ENCODE peak calls at places on chromosomes 5 and 9, in seven cellular contexts. N is IMR-90; H is CD4-positive, alpha-beta T cell; J is K562; W is MM.1S; L is endothelial cell of umbilical vein; E is aorta. B is an unnamed sample.

GRCh38 chr9:38713426-38713825 is 6.5 kb downstream of the FAM240B start:
- DNase-seq in N (peak; percentile 57), H (no peak), J (no peak), W (no peak), L (no peak), E (no peak), B (no peak)

GRCh38 chr5:151214614-151215545 is 9.0 kb downstream of the CCDC69 start:
- DNase-seq in N (no peak), H (peak; percentile 20), J (no peak), W (peak; percentile 72), L (no peak), E (peak; percentile 54), B (no peak)

GRCh38 chr9:5870020-5870339 is 20.7 kb upstream of the MLANA start:
- DNase-seq in N (no peak), H (no peak), J (no peak), W (no peak), L (no peak), E (no peak), B (no peak)

GRCh38 chr5:72682561-72682960 is 133.9 kb upstream of the TNPO1 start:
- DNase-seq in N (no peak), H (no peak), J (no peak), W (no peak), L (no peak), E (no peak), B (no peak)

GRCh38 chr9:126693428-126693931 is 79.8 kb downstream of the LMX1B start:
- DNase-seq in N (no peak), H (no peak), J (no peak), W (no peak), L (no peak), E (peak; percentile 39), B (no peak)

GRCh38 chr9:129137292-129138143 is 26.3 kb downstream of the PTPA start:
- DNase-seq in N (no peak), H (no peak), J (no peak), W (no peak), L (no peak), E (no peak), B (no peak)

GRCh38 chr5:5598547-5599113 is 176.2 kb downstream of the ICE1 start:
- DNase-seq in N (no peak), H (no peak), J (no peak), W (no peak), L (no peak), E (no peak), B (no peak)

GRCh38 chr9:81848472-81848871 is 79.8 kb upstream of the SPATA31D4 start:
- DNase-seq in N (peak; percentile 66), H (no peak), J (no peak), W (no peak), L (peak; percentile 96), E (no peak), B (no peak)

GRCh38 chr9:19510907-19511306 is 102.1 kb downstream of the ACER2 start:
- DNase-seq in N (no peak), H (no peak), J (no peak), W (no peak), L (no peak), E (no peak), B (no peak)

GRCh38 chr5:67695369-67695768 is 498.8 kb upstream of the CD180 start:
- DNase-seq in N (no peak), H (no peak), J (no peak), W (no peak), L (no peak), E (no peak), B (no peak)

GRCh38 chr9:97271292-97271691 is 36.2 kb upstream of the CCDC180 start:
- DNase-seq in N (no peak), H (no peak), J (peak; percentile 24), W (no peak), L (no peak), E (no peak), B (no peak)

GRCh38 chr5:95446009-95446408 is 54.8 kb downstream of the FAM81B start:
- DNase-seq in N (peak; percentile 40), H (no peak), J (peak; percentile 5), W (no peak), L (no peak), E (no peak), B (no peak)

GRCh38 chr5:173204185-173204979 is 30.6 kb downstream of the NKX2-5 start:
- DNase-seq in N (peak; percentile 33), H (no peak), J (no peak), W (peak; percentile 65), L (peak; percentile 36), E (no peak), B (no peak)

GRCh38 chr5:121006206-121006605 is 542.1 kb downstream of the PRR16 start:
- DNase-seq in N (peak; percentile 0), H (no peak), J (no peak), W (no peak), L (no peak), E (no peak), B (no peak)

GRCh38 chr5:113817683-113818082 is 304.2 kb downstream of the YTHDC2 start:
- DNase-seq in N (no peak), H (no peak), J (no peak), W (no peak), L (no peak), E (no peak), B (no peak)

GRCh38 chr5:124414973-124415372 is 331.5 kb downstream of the ZNF608 start:
- DNase-seq in N (no peak), H (no peak), J (no peak), W (no peak), L (no peak), E (no peak), B (no peak)

GRCh38 chr5:10367586-10367985 is 14.1 kb downstream of the MARCHF6 start:
- DNase-seq in N (no peak), H (no peak), J (no peak), W (no peak), L (no peak), E (no peak), B (no peak)

GRCh38 chr5:39076757-39077475 is 2.7 kb upstream of the RICTOR start:
- DNase-seq in N (peak; percentile 56), H (no peak), J (no peak), W (peak; percentile 61), L (peak; percentile 61), E (no peak), B (no peak)

GRCh38 chr5:170338933-170339779 is 41.6 kb upstream of the LCP2 start:
- DNase-seq in N (no peak), H (peak; percentile 67), J (peak; percentile 51), W (peak; percentile 81), L (no peak), E (no peak), B (peak; percentile 38)

GRCh38 chr9:118426772-118427171 is 722.6 kb downstream of the TLR4 start:
- DNase-seq in N (no peak), H (no peak), J (no peak), W (no peak), L (no peak), E (no peak), B (no peak)
- H3K9me3 ChIP-seq in N (peaks cover 4% of the 10 kb centered on the region), H (no peaks in the 10 kb centered on the region), J (peaks cover 3% of the 10 kb centered on the region), W (no peaks in the 10 kb centered on the region), L (peaks cover 2% of the 10 kb centered on the region), E (no peaks in the 10 kb centered on the region), B (no peaks in the 10 kb centered on the region)

DNA sequence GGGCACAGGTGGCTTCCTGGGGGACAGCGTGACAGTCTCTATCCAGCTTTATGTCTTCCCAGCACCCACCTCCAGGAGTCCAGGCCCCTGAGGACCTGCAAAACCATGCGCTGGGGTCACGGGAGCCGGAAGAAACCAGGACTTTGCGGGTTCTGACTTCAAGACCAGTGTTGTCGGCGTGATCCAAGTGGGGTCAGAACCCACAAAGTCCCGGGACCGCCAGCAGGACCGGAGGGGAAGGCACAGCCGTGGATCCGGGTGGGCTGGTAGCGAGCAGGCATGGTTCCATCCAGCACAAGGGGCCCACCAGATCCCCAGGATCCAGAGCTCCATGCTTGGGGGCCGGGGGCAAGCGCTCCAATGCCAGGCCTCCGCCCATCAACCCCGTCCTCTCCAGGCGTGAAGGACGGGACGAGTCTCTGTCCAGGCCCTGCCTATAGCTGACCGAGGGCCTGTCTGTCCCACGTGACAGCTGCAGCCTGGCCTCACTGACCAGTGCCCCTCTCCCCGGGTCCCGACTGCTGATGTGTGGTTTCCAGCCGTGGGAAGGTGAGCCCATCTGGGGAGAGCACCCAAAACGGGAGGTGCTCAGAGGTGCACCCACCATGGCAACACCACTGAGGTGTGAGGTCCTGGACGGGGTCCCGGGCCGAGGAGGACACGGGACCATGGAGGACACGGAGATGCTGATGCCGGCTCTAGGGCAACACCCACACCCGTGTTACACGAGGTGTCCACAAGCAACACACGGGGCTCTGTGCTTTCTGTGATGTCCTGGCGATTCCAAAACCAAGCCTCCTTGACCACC is 48.9 kb downstream of the SLC12A7 start:
- DNase-seq in N (no peak), H (no peak), J (no peak), W (no peak), L (no peak), E (peak; percentile 40), B (no peak)
- H3K9me3 ChIP-seq in N (no peaks in the 10 kb centered on the region), H (no peaks in the 10 kb centered on the region), J (no peaks in the 10 kb centered on the region), W (no peaks in the 10 kb centered on the region), L (no peaks in the 10 kb centered on the region), E (no peaks in the 10 kb centered on the region), B (no peaks in the 10 kb centered on the region)

GRCh38 chr5:178984145-178985072 is 10.7 kb downstream of the GRM6 start:
- DNase-seq in N (no peak), H (no peak), J (no peak), W (no peak), L (no peak), E (no peak), B (no peak)

GRCh38 chr5:178981381-178981780 is 13.7 kb downstream of the GRM6 start:
- DNase-seq in N (no peak), H (no peak), J (no peak), W (no peak), L (no peak), E (no peak), B (no peak)

GRCh38 chr5:178982941-178983340 is 12.2 kb downstream of the GRM6 start:
- DNase-seq in N (no peak), H (no peak), J (no peak), W (no peak), L (no peak), E (no peak), B (no peak)

GRCh38 chr5:178986326-178986960 is 8.7 kb downstream of the GRM6 start:
- DNase-seq in N (no peak), H (no peak), J (no peak), W (no peak), L (no peak), E (no peak), B (no peak)

GRCh38 chr5:178983728-178984127 is 11.4 kb downstream of the GRM6 start:
- DNase-seq in N (no peak), H (no peak), J (no peak), W (no peak), L (no peak), E (no peak), B (no peak)
- H3K9me3 ChIP-seq in N (peaks cover 66% of the 10 kb centered on the region), H (peaks cover 5% of the 10 kb centered on the region), J (no peaks in the 10 kb centered on the region), W (no peaks in the 10 kb centered on the region), L (peaks cover 4% of the 10 kb centered on the region), E (peaks cover 49% of the 10 kb centered on the region), B (no peaks in the 10 kb centered on the region)

DNA sequence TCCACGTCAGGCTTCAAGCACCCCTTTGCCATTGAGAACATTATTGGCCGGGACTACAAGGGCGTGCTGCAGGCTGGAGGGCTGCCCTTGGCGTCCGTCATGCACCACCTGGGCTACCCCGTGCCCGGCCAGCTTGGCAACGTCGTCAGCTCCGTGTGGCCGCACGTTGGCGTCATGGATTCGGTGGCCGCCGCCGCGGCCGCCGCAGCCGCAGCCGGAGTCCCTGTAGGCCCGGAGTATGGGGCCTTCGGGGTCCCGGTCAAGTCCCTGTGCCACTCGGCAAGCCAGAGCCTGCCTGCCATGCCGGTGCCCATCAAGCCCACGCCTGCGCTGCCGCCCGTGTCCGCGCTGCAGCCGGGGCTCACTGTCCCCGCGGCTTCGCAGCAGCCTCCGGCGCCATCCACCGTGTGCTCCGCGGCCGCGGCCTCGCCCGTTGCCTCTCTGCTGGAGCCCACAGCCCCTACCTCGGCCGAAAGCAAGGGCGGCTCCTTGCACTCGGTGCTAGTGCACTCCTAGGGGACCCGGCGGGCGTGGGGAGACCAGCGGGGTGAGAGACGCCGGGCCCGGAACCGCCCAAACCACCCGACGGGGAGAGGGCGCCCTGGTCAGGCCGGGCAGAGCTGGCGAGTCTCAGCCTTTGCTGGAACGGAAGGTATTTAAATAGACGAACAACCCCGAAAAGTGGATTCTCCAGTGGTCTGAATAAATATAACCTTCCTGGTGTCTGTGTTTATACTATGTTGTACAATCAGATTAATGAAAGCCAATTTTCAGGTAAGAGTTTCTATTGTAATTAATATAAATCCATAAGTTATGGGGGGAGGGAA is 1.2 kb downstream of the FOXB2 start:
- DNase-seq in N (no peak), H (no peak), J (no peak), W (no peak), L (no peak), E (no peak), B (no peak)
- H3K9me3 ChIP-seq in N (peaks cover 21% of the 10 kb centered on the region), H (no peaks in the 10 kb centered on the region), J (no peaks in the 10 kb centered on the region), W (no peaks in the 10 kb centered on the region), L (no peaks in the 10 kb centered on the region), E (no peaks in the 10 kb centered on the region), B (no peaks in the 10 kb centered on the region)

B was measured in T-helper 17 cell.